ENCODE peak calls at places on chromosomes 7 and 10, in seven cellular contexts. One of them, this sample, is unnamed.

GRCh38 chr7:105876964-105877601 is 684 bp upstream of the ATXN7L1 start:
- DNase-seq in CD8-positive, alpha-beta T cell: no peak
- DNase-seq in NCI-H748 treated with DMSO at 0.1 percent for 48 hours: no peak
- DNase-seq in activated CD8-positive, alpha-beta memory T cell treated with anti-CD3 and anti-CD28 coated beads for 1 hour: no peak
- DNase-seq in activated CD4-positive, alpha-beta T cell treated with anti-CD3 and anti-CD28 coated beads, Interleukin-2, amount 10 ng/mL, durations not matched to agents 7 days and 5 days: no peak
- DNase-seq in neural progenitor cell: peak; percentile 81
- DNase-seq in Calu3: peak; percentile 57
- DNase-seq in this sample: peak; percentile 11

GRCh38 chr10:77902159-77902558 is 24.4 kb downstream of the DLG5 start:
- DNase-seq in CD8-positive, alpha-beta T cell: no peak
- DNase-seq in NCI-H748 treated with DMSO at 0.1 percent for 48 hours: no peak
- DNase-seq in activated CD8-positive, alpha-beta memory T cell treated with anti-CD3 and anti-CD28 coated beads for 1 hour: no peak
- DNase-seq in activated CD4-positive, alpha-beta T cell treated with anti-CD3 and anti-CD28 coated beads, Interleukin-2, amount 10 ng/mL, durations not matched to agents 7 days and 5 days: no peak
- DNase-seq in neural progenitor cell: no peak
- DNase-seq in Calu3: no peak
- DNase-seq in this sample: no peak

GRCh38 chr10:65194131-65194530 is 1672.9 kb downstream of the REEP3 start:
- DNase-seq in CD8-positive, alpha-beta T cell: no peak
- DNase-seq in NCI-H748 treated with DMSO at 0.1 percent for 48 hours: no peak
- DNase-seq in activated CD8-positive, alpha-beta memory T cell treated with anti-CD3 and anti-CD28 coated beads for 1 hour: no peak
- DNase-seq in activated CD4-positive, alpha-beta T cell treated with anti-CD3 and anti-CD28 coated beads, Interleukin-2, amount 10 ng/mL, durations not matched to agents 7 days and 5 days: no peak
- DNase-seq in neural progenitor cell: no peak
- DNase-seq in Calu3: peak; percentile 10
- DNase-seq in this sample: peak; percentile 58

GRCh38 chr10:61451357-61451756 is 1.8 kb downstream of the TMEM26 start:
- DNase-seq in CD8-positive, alpha-beta T cell: no peak
- DNase-seq in NCI-H748 treated with DMSO at 0.1 percent for 48 hours: no peak
- DNase-seq in activated CD8-positive, alpha-beta memory T cell treated with anti-CD3 and anti-CD28 coated beads for 1 hour: no peak
- DNase-seq in activated CD4-positive, alpha-beta T cell treated with anti-CD3 and anti-CD28 coated beads, Interleukin-2, amount 10 ng/mL, durations not matched to agents 7 days and 5 days: no peak
- DNase-seq in neural progenitor cell: no peak
- DNase-seq in Calu3: no peak
- DNase-seq in this sample: no peak

GRCh38 chr7:112798199-112799159 is 8.3 kb upstream of the TMEM168 start:
- DNase-seq in CD8-positive, alpha-beta T cell: no peak
- DNase-seq in NCI-H748 treated with DMSO at 0.1 percent for 48 hours: no peak
- DNase-seq in activated CD8-positive, alpha-beta memory T cell treated with anti-CD3 and anti-CD28 coated beads for 1 hour: no peak
- DNase-seq in activated CD4-positive, alpha-beta T cell treated with anti-CD3 and anti-CD28 coated beads, Interleukin-2, amount 10 ng/mL, durations not matched to agents 7 days and 5 days: no peak
- DNase-seq in neural progenitor cell: peak; percentile 3
- DNase-seq in Calu3: no peak
- DNase-seq in this sample: no peak

GRCh38 chr10:132420469-132421376 is 23.7 kb downstream of the PWWP2B start:
- DNase-seq in CD8-positive, alpha-beta T cell: no peak
- DNase-seq in NCI-H748 treated with DMSO at 0.1 percent for 48 hours: no peak
- DNase-seq in activated CD8-positive, alpha-beta memory T cell treated with anti-CD3 and anti-CD28 coated beads for 1 hour: no peak
- DNase-seq in activated CD4-positive, alpha-beta T cell treated with anti-CD3 and anti-CD28 coated beads, Interleukin-2, amount 10 ng/mL, durations not matched to agents 7 days and 5 days: no peak
- DNase-seq in neural progenitor cell: no peak
- DNase-seq in Calu3: peak; percentile 27
- DNase-seq in this sample: no peak

GRCh38 chr7:92244803-92245486 is 769 bp downstream of the KRIT1 start:
- DNase-seq in CD8-positive, alpha-beta T cell: no peak
- DNase-seq in NCI-H748 treated with DMSO at 0.1 percent for 48 hours: peak; percentile 34
- DNase-seq in activated CD8-positive, alpha-beta memory T cell treated with anti-CD3 and anti-CD28 coated beads for 1 hour: no peak
- DNase-seq in activated CD4-positive, alpha-beta T cell treated with anti-CD3 and anti-CD28 coated beads, Interleukin-2, amount 10 ng/mL, durations not matched to agents 7 days and 5 days: no peak
- DNase-seq in neural progenitor cell: no peak
- DNase-seq in Calu3: no peak
- DNase-seq in this sample: no peak

GRCh38 chr10:14362098-14362497 is 31.4 kb upstream of the FRMD4A start:
- DNase-seq in CD8-positive, alpha-beta T cell: no peak
- DNase-seq in NCI-H748 treated with DMSO at 0.1 percent for 48 hours: no peak
- DNase-seq in activated CD8-positive, alpha-beta memory T cell treated with anti-CD3 and anti-CD28 coated beads for 1 hour: no peak
- DNase-seq in activated CD4-positive, alpha-beta T cell treated with anti-CD3 and anti-CD28 coated beads, Interleukin-2, amount 10 ng/mL, durations not matched to agents 7 days and 5 days: no peak
- DNase-seq in neural progenitor cell: no peak
- DNase-seq in Calu3: no peak
- DNase-seq in this sample: peak; percentile 25

GRCh38 chr10:69456880-69457693 is 5.8 kb downstream of the TSPAN15 start:
- DNase-seq in CD8-positive, alpha-beta T cell: no peak
- DNase-seq in NCI-H748 treated with DMSO at 0.1 percent for 48 hours: no peak
- DNase-seq in activated CD8-positive, alpha-beta memory T cell treated with anti-CD3 and anti-CD28 coated beads for 1 hour: no peak
- DNase-seq in activated CD4-positive, alpha-beta T cell treated with anti-CD3 and anti-CD28 coated beads, Interleukin-2, amount 10 ng/mL, durations not matched to agents 7 days and 5 days: no peak
- DNase-seq in neural progenitor cell: no peak
- DNase-seq in Calu3: peak; percentile 24
- DNase-seq in this sample: no peak

GRCh38 chr10:97210576-97210975 is 24.8 kb upstream of the SLIT1 start:
- DNase-seq in CD8-positive, alpha-beta T cell: peak; percentile 79
- DNase-seq in NCI-H748 treated with DMSO at 0.1 percent for 48 hours: peak; percentile 27
- DNase-seq in activated CD8-positive, alpha-beta memory T cell treated with anti-CD3 and anti-CD28 coated beads for 1 hour: peak; percentile 26
- DNase-seq in activated CD4-positive, alpha-beta T cell treated with anti-CD3 and anti-CD28 coated beads, Interleukin-2, amount 10 ng/mL, durations not matched to agents 7 days and 5 days: peak; percentile 76
- DNase-seq in neural progenitor cell: peak; percentile 77
- DNase-seq in Calu3: peak; percentile 64
- DNase-seq in this sample: peak; percentile 78

GRCh38 chr7:72080349-72080766 is 331.8 kb downstream of the CALN1 start:
- DNase-seq in CD8-positive, alpha-beta T cell: no peak
- DNase-seq in NCI-H748 treated with DMSO at 0.1 percent for 48 hours: no peak
- DNase-seq in activated CD8-positive, alpha-beta memory T cell treated with anti-CD3 and anti-CD28 coated beads for 1 hour: no peak
- DNase-seq in activated CD4-positive, alpha-beta T cell treated with anti-CD3 and anti-CD28 coated beads, Interleukin-2, amount 10 ng/mL, durations not matched to agents 7 days and 5 days: no peak
- DNase-seq in neural progenitor cell: no peak
- DNase-seq in Calu3: no peak
- DNase-seq in this sample: no peak

GRCh38 chr10:91381562-91381923 is 28.6 kb upstream of the HECTD2 start:
- DNase-seq in CD8-positive, alpha-beta T cell: no peak
- DNase-seq in NCI-H748 treated with DMSO at 0.1 percent for 48 hours: no peak
- DNase-seq in activated CD8-positive, alpha-beta memory T cell treated with anti-CD3 and anti-CD28 coated beads for 1 hour: no peak
- DNase-seq in activated CD4-positive, alpha-beta T cell treated with anti-CD3 and anti-CD28 coated beads, Interleukin-2, amount 10 ng/mL, durations not matched to agents 7 days and 5 days: no peak
- DNase-seq in neural progenitor cell: peak; percentile 7
- DNase-seq in Calu3: no peak
- DNase-seq in this sample: no peak

GRCh38 chr10:102342958-102343357 is 52.5 kb upstream of the NFKB2 start:
- DNase-seq in CD8-positive, alpha-beta T cell: no peak
- DNase-seq in NCI-H748 treated with DMSO at 0.1 percent for 48 hours: no peak
- DNase-seq in activated CD8-positive, alpha-beta memory T cell treated with anti-CD3 and anti-CD28 coated beads for 1 hour: no peak
- DNase-seq in activated CD4-positive, alpha-beta T cell treated with anti-CD3 and anti-CD28 coated beads, Interleukin-2, amount 10 ng/mL, durations not matched to agents 7 days and 5 days: no peak
- DNase-seq in neural progenitor cell: no peak
- DNase-seq in Calu3: no peak
- DNase-seq in this sample: peak; percentile 81

GRCh38 chr10:42549851-42550250 is 88.5 kb downstream of the ZNF33B start:
- DNase-seq in CD8-positive, alpha-beta T cell: no peak
- DNase-seq in NCI-H748 treated with DMSO at 0.1 percent for 48 hours: no peak
- DNase-seq in activated CD8-positive, alpha-beta memory T cell treated with anti-CD3 and anti-CD28 coated beads for 1 hour: no peak
- DNase-seq in activated CD4-positive, alpha-beta T cell treated with anti-CD3 and anti-CD28 coated beads, Interleukin-2, amount 10 ng/mL, durations not matched to agents 7 days and 5 days: no peak
- DNase-seq in neural progenitor cell: no peak
- DNase-seq in Calu3: no peak
- DNase-seq in this sample: no peak

GRCh38 chr10:32787690-32788284 is 170.2 kb downstream of the ITGB1 start:
- DNase-seq in CD8-positive, alpha-beta T cell: no peak
- DNase-seq in NCI-H748 treated with DMSO at 0.1 percent for 48 hours: no peak
- DNase-seq in activated CD8-positive, alpha-beta memory T cell treated with anti-CD3 and anti-CD28 coated beads for 1 hour: no peak
- DNase-seq in activated CD4-positive, alpha-beta T cell treated with anti-CD3 and anti-CD28 coated beads, Interleukin-2, amount 10 ng/mL, durations not matched to agents 7 days and 5 days: no peak
- DNase-seq in neural progenitor cell: no peak
- DNase-seq in Calu3: no peak
- DNase-seq in this sample: no peak

GRCh38 chr7:2709553-2710165 is 21.7 kb downstream of the AMZ1 start:
- DNase-seq in CD8-positive, alpha-beta T cell: peak; percentile 81
- DNase-seq in NCI-H748 treated with DMSO at 0.1 percent for 48 hours: peak; percentile 14
- DNase-seq in activated CD8-positive, alpha-beta memory T cell treated with anti-CD3 and anti-CD28 coated beads for 1 hour: peak; percentile 50
- DNase-seq in activated CD4-positive, alpha-beta T cell treated with anti-CD3 and anti-CD28 coated beads, Interleukin-2, amount 10 ng/mL, durations not matched to agents 7 days and 5 days: peak; percentile 84
- DNase-seq in neural progenitor cell: peak; percentile 88
- DNase-seq in Calu3: peak; percentile 92
- DNase-seq in this sample: no peak

GRCh38 chr10:70093335-70093944 is 39.2 kb downstream of the AIFM2 start:
- DNase-seq in CD8-positive, alpha-beta T cell: peak; percentile 12
- DNase-seq in NCI-H748 treated with DMSO at 0.1 percent for 48 hours: no peak
- DNase-seq in activated CD8-positive, alpha-beta memory T cell treated with anti-CD3 and anti-CD28 coated beads for 1 hour: no peak
- DNase-seq in activated CD4-positive, alpha-beta T cell treated with anti-CD3 and anti-CD28 coated beads, Interleukin-2, amount 10 ng/mL, durations not matched to agents 7 days and 5 days: peak; percentile 46
- DNase-seq in neural progenitor cell: no peak
- DNase-seq in Calu3: no peak
- DNase-seq in this sample: no peak

GRCh38 chr10:28375399-28376354 is 72.8 kb upstream of the MPP7 start:
- DNase-seq in CD8-positive, alpha-beta T cell: no peak
- DNase-seq in NCI-H748 treated with DMSO at 0.1 percent for 48 hours: no peak
- DNase-seq in activated CD8-positive, alpha-beta memory T cell treated with anti-CD3 and anti-CD28 coated beads for 1 hour: no peak
- DNase-seq in activated CD4-positive, alpha-beta T cell treated with anti-CD3 and anti-CD28 coated beads, Interleukin-2, amount 10 ng/mL, durations not matched to agents 7 days and 5 days: no peak
- DNase-seq in neural progenitor cell: no peak
- DNase-seq in Calu3: peak; percentile 76
- DNase-seq in this sample: peak; percentile 65

GRCh38 chr7:41705109-41705871 is 2.4 kb upstream of the INHBA start:
- DNase-seq in CD8-positive, alpha-beta T cell: peak; percentile 42
- DNase-seq in NCI-H748 treated with DMSO at 0.1 percent for 48 hours: no peak
- DNase-seq in activated CD8-positive, alpha-beta memory T cell treated with anti-CD3 and anti-CD28 coated beads for 1 hour: no peak
- DNase-seq in activated CD4-positive, alpha-beta T cell treated with anti-CD3 and anti-CD28 coated beads, Interleukin-2, amount 10 ng/mL, durations not matched to agents 7 days and 5 days: peak; percentile 61
- DNase-seq in neural progenitor cell: peak; percentile 93
- DNase-seq in Calu3: peak; percentile 98
- DNase-seq in this sample: peak; percentile 89

GRCh38 chr7:151218170-151218569 is 7.9 kb upstream of the H2BK1 start:
- DNase-seq in CD8-positive, alpha-beta T cell: no peak
- DNase-seq in NCI-H748 treated with DMSO at 0.1 percent for 48 hours: no peak
- DNase-seq in activated CD8-positive, alpha-beta memory T cell treated with anti-CD3 and anti-CD28 coated beads for 1 hour: no peak
- DNase-seq in activated CD4-positive, alpha-beta T cell treated with anti-CD3 and anti-CD28 coated beads, Interleukin-2, amount 10 ng/mL, durations not matched to agents 7 days and 5 days: no peak
- DNase-seq in neural progenitor cell: no peak
- DNase-seq in Calu3: no peak
- DNase-seq in this sample: no peak

GRCh38 chr7:80941206-80941758 is 22.4 kb upstream of the SEMA3C start:
- DNase-seq in CD8-positive, alpha-beta T cell: no peak
- DNase-seq in NCI-H748 treated with DMSO at 0.1 percent for 48 hours: no peak
- DNase-seq in activated CD8-positive, alpha-beta memory T cell treated with anti-CD3 and anti-CD28 coated beads for 1 hour: no peak
- DNase-seq in activated CD4-positive, alpha-beta T cell treated with anti-CD3 and anti-CD28 coated beads, Interleukin-2, amount 10 ng/mL, durations not matched to agents 7 days and 5 days: no peak
- DNase-seq in neural progenitor cell: no peak
- DNase-seq in Calu3: no peak
- DNase-seq in this sample: peak; percentile 40

GRCh38 chr7:73810991-73811360 is 19.8 kb upstream of the CLDN4 start:
- DNase-seq in CD8-positive, alpha-beta T cell: no peak
- DNase-seq in NCI-H748 treated with DMSO at 0.1 percent for 48 hours: no peak
- DNase-seq in activated CD8-positive, alpha-beta memory T cell treated with anti-CD3 and anti-CD28 coated beads for 1 hour: no peak
- DNase-seq in activated CD4-positive, alpha-beta T cell treated with anti-CD3 and anti-CD28 coated beads, Interleukin-2, amount 10 ng/mL, durations not matched to agents 7 days and 5 days: no peak
- DNase-seq in neural progenitor cell: peak; percentile 22
- DNase-seq in Calu3: no peak
- DNase-seq in this sample: no peak

GRCh38 chr7:100171840-100172239 is 3.4 kb upstream of the GAL3ST4 start:
- DNase-seq in CD8-positive, alpha-beta T cell: peak; percentile 29
- DNase-seq in NCI-H748 treated with DMSO at 0.1 percent for 48 hours: no peak
- DNase-seq in activated CD8-positive, alpha-beta memory T cell treated with anti-CD3 and anti-CD28 coated beads for 1 hour: no peak
- DNase-seq in activated CD4-positive, alpha-beta T cell treated with anti-CD3 and anti-CD28 coated beads, Interleukin-2, amount 10 ng/mL, durations not matched to agents 7 days and 5 days: no peak
- DNase-seq in neural progenitor cell: no peak
- DNase-seq in Calu3: no peak
- DNase-seq in this sample: no peak

GRCh38 chr10:95840121-95840520 is 67.7 kb upstream of the CC2D2B start:
- DNase-seq in CD8-positive, alpha-beta T cell: no peak
- DNase-seq in NCI-H748 treated with DMSO at 0.1 percent for 48 hours: no peak
- DNase-seq in activated CD8-positive, alpha-beta memory T cell treated with anti-CD3 and anti-CD28 coated beads for 1 hour: no peak
- DNase-seq in activated CD4-positive, alpha-beta T cell treated with anti-CD3 and anti-CD28 coated beads, Interleukin-2, amount 10 ng/mL, durations not matched to agents 7 days and 5 days: no peak
- DNase-seq in neural progenitor cell: no peak
- DNase-seq in Calu3: no peak
- DNase-seq in this sample: no peak

GRCh38 chr7:121029302-121029701 is 40.8 kb downstream of the CPED1 start:
- DNase-seq in CD8-positive, alpha-beta T cell: no peak
- DNase-seq in NCI-H748 treated with DMSO at 0.1 percent for 48 hours: no peak
- DNase-seq in activated CD8-positive, alpha-beta memory T cell treated with anti-CD3 and anti-CD28 coated beads for 1 hour: no peak
- DNase-seq in activated CD4-positive, alpha-beta T cell treated with anti-CD3 and anti-CD28 coated beads, Interleukin-2, amount 10 ng/mL, durations not matched to agents 7 days and 5 days: no peak
- DNase-seq in neural progenitor cell: no peak
- DNase-seq in Calu3: no peak
- DNase-seq in this sample: no peak

GRCh38 chr10:102003541-102003940 is 52.4 kb downstream of the ARMH3 start:
- DNase-seq in CD8-positive, alpha-beta T cell: no peak
- DNase-seq in NCI-H748 treated with DMSO at 0.1 percent for 48 hours: no peak
- DNase-seq in activated CD8-positive, alpha-beta memory T cell treated with anti-CD3 and anti-CD28 coated beads for 1 hour: no peak
- DNase-seq in activated CD4-positive, alpha-beta T cell treated with anti-CD3 and anti-CD28 coated beads, Interleukin-2, amount 10 ng/mL, durations not matched to agents 7 days and 5 days: no peak
- DNase-seq in neural progenitor cell: no peak
- DNase-seq in Calu3: no peak
- DNase-seq in this sample: no peak

GRCh38 chr7:26278769-26279168 is 12.9 kb upstream of the SNX10 start:
- DNase-seq in CD8-positive, alpha-beta T cell: no peak
- DNase-seq in NCI-H748 treated with DMSO at 0.1 percent for 48 hours: no peak
- DNase-seq in activated CD8-positive, alpha-beta memory T cell treated with anti-CD3 and anti-CD28 coated beads for 1 hour: no peak
- DNase-seq in activated CD4-positive, alpha-beta T cell treated with anti-CD3 and anti-CD28 coated beads, Interleukin-2, amount 10 ng/mL, durations not matched to agents 7 days and 5 days: no peak
- DNase-seq in neural progenitor cell: no peak
- DNase-seq in Calu3: peak; percentile 13
- DNase-seq in this sample: no peak

GRCh38 chr10:24484771-24485170 is 238.9 kb downstream of the ARHGAP21 start:
- DNase-seq in CD8-positive, alpha-beta T cell: no peak
- DNase-seq in NCI-H748 treated with DMSO at 0.1 percent for 48 hours: no peak
- DNase-seq in activated CD8-positive, alpha-beta memory T cell treated with anti-CD3 and anti-CD28 coated beads for 1 hour: no peak
- DNase-seq in activated CD4-positive, alpha-beta T cell treated with anti-CD3 and anti-CD28 coated beads, Interleukin-2, amount 10 ng/mL, durations not matched to agents 7 days and 5 days: no peak
- DNase-seq in neural progenitor cell: no peak
- DNase-seq in Calu3: no peak
- DNase-seq in this sample: no peak

GRCh38 chr7:143979999-143980398 is 20.1 kb upstream of the OR6B1 start:
- DNase-seq in CD8-positive, alpha-beta T cell: no peak
- DNase-seq in NCI-H748 treated with DMSO at 0.1 percent for 48 hours: no peak
- DNase-seq in activated CD8-positive, alpha-beta memory T cell treated with anti-CD3 and anti-CD28 coated beads for 1 hour: no peak
- DNase-seq in activated CD4-positive, alpha-beta T cell treated with anti-CD3 and anti-CD28 coated beads, Interleukin-2, amount 10 ng/mL, durations not matched to agents 7 days and 5 days: no peak
- DNase-seq in neural progenitor cell: no peak
- DNase-seq in Calu3: no peak
- DNase-seq in this sample: no peak

GRCh38 chr7:141013345-141013715 is 1.4 kb downstream of the MRPS33 start:
- DNase-seq in CD8-positive, alpha-beta T cell: no peak
- DNase-seq in NCI-H748 treated with DMSO at 0.1 percent for 48 hours: no peak
- DNase-seq in activated CD8-positive, alpha-beta memory T cell treated with anti-CD3 and anti-CD28 coated beads for 1 hour: no peak
- DNase-seq in activated CD4-positive, alpha-beta T cell treated with anti-CD3 and anti-CD28 coated beads, Interleukin-2, amount 10 ng/mL, durations not matched to agents 7 days and 5 days: peak; percentile 29
- DNase-seq in neural progenitor cell: no peak
- DNase-seq in Calu3: no peak
- DNase-seq in this sample: no peak

GRCh38 chr10:35420044-35420443 is 83.7 kb downstream of the CCNY start:
- DNase-seq in CD8-positive, alpha-beta T cell: no peak
- DNase-seq in NCI-H748 treated with DMSO at 0.1 percent for 48 hours: no peak
- DNase-seq in activated CD8-positive, alpha-beta memory T cell treated with anti-CD3 and anti-CD28 coated beads for 1 hour: no peak
- DNase-seq in activated CD4-positive, alpha-beta T cell treated with anti-CD3 and anti-CD28 coated beads, Interleukin-2, amount 10 ng/mL, durations not matched to agents 7 days and 5 days: no peak
- DNase-seq in neural progenitor cell: no peak
- DNase-seq in Calu3: no peak
- DNase-seq in this sample: no peak

GRCh38 chr7:45033931-45034290 is 33.9 kb downstream of the CCM2 start:
- DNase-seq in CD8-positive, alpha-beta T cell: no peak
- DNase-seq in NCI-H748 treated with DMSO at 0.1 percent for 48 hours: no peak
- DNase-seq in activated CD8-positive, alpha-beta memory T cell treated with anti-CD3 and anti-CD28 coated beads for 1 hour: no peak
- DNase-seq in activated CD4-positive, alpha-beta T cell treated with anti-CD3 and anti-CD28 coated beads, Interleukin-2, amount 10 ng/mL, durations not matched to agents 7 days and 5 days: no peak
- DNase-seq in neural progenitor cell: no peak
- DNase-seq in Calu3: no peak
- DNase-seq in this sample: no peak